ENCODE peak calls at places on chromosomes 4 and X, in ten cellular contexts. C is AG20443; R is fibroblast of gingiva; Z is fibroblast of the conjunctiva; P is activated CD4-positive, alpha-beta T cell treated with anti-CD3 and anti-CD28 coated beads, Interleukin-2, amount 50 U/mL, for 1 hour; E is left colon; Y is ELR; F is left cardiac atrium; V is skeletal muscle cell; H is stomach. T is an unnamed sample.

GRCh38 chr4:82758701-82759685 is 39.6 kb downstream of the SCD5 start:
- DNase-seq in F (no peak), P (no peak), C (no peak), H (no peak), E (no peak), R (no peak), Y (no peak), V (no peak), Z (no peak), T (peak; percentile 67)

GRCh38 chr4:174521800-174522182 is 497 bp downstream of the HPGD start:
- DNase-seq in F (no peak), H (peak; percentile 54), R (no peak), P (no peak), Z (no peak), V (no peak), C (no peak), Y (no peak), E (peak; percentile 38), T (no peak)

GRCh38 chr4:17448689-17449088 is 63.2 kb downstream of the QDPR start:
- DNase-seq in P (no peak), F (no peak), R (peak; percentile 62), H (no peak), V (peak; percentile 65), E (no peak), C (peak; percentile 58), Y (peak; percentile 61), Z (peak; percentile 58), T (no peak)

GRCh38 chr4:39256436-39256835 is 74.1 kb downstream of the WDR19 start:
- DNase-seq in Y (no peak), H (no peak), C (no peak), Z (no peak), P (no peak), F (no peak), R (peak; percentile 46), V (no peak), E (no peak), T (no peak)

GRCh38 chr4:25970241-25970675 is 56.2 kb downstream of the SMIM20 start:
- DNase-seq in R (no peak), H (no peak), Z (no peak), F (no peak), C (no peak), V (no peak), E (peak; percentile 44), Y (no peak), P (no peak), T (peak; percentile 39)

GRCh38 chr4:85744950-85745349 is 270.0 kb downstream of the ARHGAP24 start:
- DNase-seq in P (no peak), R (no peak), Y (peak; percentile 62), Z (no peak), C (no peak), E (no peak), V (no peak), H (no peak), F (no peak), T (no peak)

GRCh38 chrX:19513383-19513782 is 1.9 kb downstream of the MAP3K15 start:
- DNase-seq in C (no peak), E (no peak), H (no peak), P (no peak), F (no peak), Z (no peak), R (no peak), Y (no peak), V (no peak), T (no peak)

GRCh38 chr4:117783716-117784115 is 250.6 kb upstream of the NDST3 start:
- DNase-seq in V (no peak), Z (peak; percentile 4), C (no peak), R (no peak), P (no peak), F (no peak), H (no peak), E (no peak), Y (peak; percentile 69), T (no peak)

GRCh38 chr4:112234952-112235609 is 3.5 kb downstream of the AP1AR start:
- DNase-seq in C (peak; percentile 78), F (peak; percentile 65), V (peak; percentile 61), Y (peak; percentile 90), Z (peak; percentile 81), R (peak; percentile 81), E (peak; percentile 56), P (peak; percentile 45), H (peak; percentile 74), T (peak; percentile 76)

GRCh38 chr4:622071-622995 is 3.0 kb upstream of the PDE6B start:
- DNase-seq in Y (peak; percentile 31), H (no peak), P (no peak), C (peak; percentile 17), V (no peak), R (no peak), Z (no peak), F (no peak), E (no peak), T (no peak)

GRCh38 chr4:2536193-2537010 is at the start of gene FAM193A:
- DNase-seq in R (peak; percentile 100), C (peak; percentile 97), Z (peak; percentile 99), H (peak; percentile 99), P (peak; percentile 98), Y (peak; percentile 99), E (peak; percentile 100), V (peak; percentile 99), F (peak; percentile 99), T (peak; percentile 100)

GRCh38 chr4:98687876-98688275 is 29.5 kb upstream of the TSPAN5 start:
- DNase-seq in Y (peak; percentile 10), C (no peak), V (no peak), P (no peak), H (no peak), Z (peak; percentile 16), F (no peak), E (no peak), R (peak; percentile 78), T (no peak)

GRCh38 chrX:47585273-47585672 is 3.0 kb downstream of the TIMP1 start:
- DNase-seq in Y (no peak), R (no peak), P (no peak), Z (no peak), V (no peak), F (no peak), C (no peak), E (no peak), H (no peak), T (no peak)